ENCODE peak calls at places on chromosomes 3 and 15, in six cellular contexts. P, R, J, B, O and W are unnamed samples.

GRCh38 chr15:80991446-80991845 is 1.8 kb upstream of the MESD start:
- DNase-seq in R (no peak), P (no peak), J (peak; percentile 90), B (peak; percentile 61), O (peak; percentile 61), W (no peak)

GRCh38 chr15:52112203-52112750 is 298 bp downstream of the BCL2L10 start:
- DNase-seq in B (peak; percentile 23), J (peak; percentile 61), O (no peak), P (no peak), R (no peak), W (no peak)

GRCh38 chr3:176584413-176585176 is 612.7 kb downstream of the TBL1XR1 start:
- DNase-seq in J (peak; percentile 78), R (peak; percentile 56), B (no peak), O (peak; percentile 14), P (no peak), W (no peak)

GRCh38 chr15:32867313-32867626 is 149.5 kb downstream of the GREM1 start:
- DNase-seq in P (no peak), R (peak; percentile 72), O (peak; percentile 85), J (peak; percentile 76), B (no peak), W (peak; percentile 71)

GRCh38 chr3:113532698-113533533 is 561 bp downstream of the SIDT1 start:
- DNase-seq in O (peak; percentile 9), R (no peak), J (peak; percentile 36), P (no peak), B (peak; percentile 29), W (no peak)

GRCh38 chr3:85487375-85487774 is 528.6 kb downstream of the CADM2 start:
- DNase-seq in O (no peak), P (no peak), J (no peak), R (no peak), B (no peak), W (no peak)

GRCh38 chr3:123424321-123424998 is 24.4 kb downstream of the ADCY5 start:
- DNase-seq in O (no peak), P (no peak), R (no peak), J (peak; percentile 32), B (peak; percentile 29), W (no peak)

GRCh38 chr3:27729748-27730611 is 7.9 kb upstream of the EOMES start:
- DNase-seq in R (no peak), P (no peak), B (no peak), O (no peak), J (peak; percentile 30), W (no peak)

GRCh38 chr15:57290192-57290591 is 86.1 kb upstream of the CGNL1 start:
- DNase-seq in B (no peak), J (no peak), O (no peak), P (no peak), R (no peak), W (no peak)

GRCh38 chr3:159775372-159775961 is 213.2 kb upstream of the IL12A start:
- DNase-seq in B (no peak), J (peak; percentile 79), O (peak; percentile 70), P (no peak), R (peak; percentile 52), W (no peak)

GRCh38 chr3:177772908-177773557 is 575.8 kb upstream of the TBL1XR1 start:
- DNase-seq in B (no peak), O (no peak), P (no peak), R (no peak), J (no peak), W (no peak)

GRCh38 chr15:57510647-57511046 is 81.1 kb upstream of the MYZAP start:
- DNase-seq in J (peak; percentile 80), P (no peak), R (peak; percentile 18), B (no peak), O (no peak), W (no peak)

GRCh38 chr15:84979651-84980050 is 2.0 kb upstream of the PDE8A start:
- DNase-seq in J (no peak), B (peak; percentile 34), O (no peak), P (no peak), R (no peak), W (no peak)

GRCh38 chr3:125349556-125350165 is 25.5 kb downstream of the ZNF148 start:
- DNase-seq in O (no peak), B (no peak), J (no peak), P (no peak), R (no peak), W (no peak)

GRCh38 chr3:170815340-170815739 is 54.7 kb downstream of the RPL22L1 start:
- DNase-seq in O (peak; percentile 58), R (no peak), B (no peak), J (no peak), P (no peak), W (no peak)

GRCh38 chr3:23442598-23443383 is 239.7 kb downstream of the UBE2E2 start:
- DNase-seq in R (peak; percentile 8), O (peak; percentile 14), P (no peak), B (no peak), J (peak; percentile 71), W (no peak)

GRCh38 chr15:67063689-67064606 is 1.5 kb upstream of the SMAD3 start:
- DNase-seq in O (no peak), P (no peak), B (peak; percentile 42), J (no peak), R (no peak), W (no peak)

GRCh38 chr3:4322635-4323034 is 19.5 kb downstream of the SETMAR start:
- DNase-seq in O (peak; percentile 86), P (no peak), R (peak; percentile 75), J (peak; percentile 89), B (no peak), W (peak; percentile 71)

GRCh38 chr3:32438596-32439344 is 47.1 kb downstream of the CMTM7 start:
- DNase-seq in O (peak; percentile 34), B (no peak), R (no peak), J (no peak), P (no peak), W (no peak)

GRCh38 chr3:195908439-195909293 is at the start of gene TNK2:
- DNase-seq in R (no peak), P (no peak), J (peak; percentile 54), B (peak; percentile 36), O (peak; percentile 46), W (no peak)

GRCh38 chr15:65334586-65335231 is 30.2 kb downstream of the RNU5B-1 start:
- DNase-seq in B (no peak), J (no peak), R (no peak), O (no peak), P (no peak), W (no peak)

GRCh38 chr15:70976856-70977255 is 84.2 kb downstream of the LRRC49 start:
- DNase-seq in O (peak; percentile 15), J (peak; percentile 83), B (no peak), R (peak; percentile 32), P (no peak), W (peak; percentile 56)

GRCh38 chr3:46130631-46131310 is 77.3 kb downstream of the CCR1 start:
- DNase-seq in B (no peak), J (no peak), O (no peak), P (no peak), R (no peak), W (no peak)

GRCh38 chr15:90647326-90647725 is 69.8 kb upstream of the BLM start:
- DNase-seq in P (no peak), O (no peak), J (no peak), B (no peak), R (no peak), W (no peak)

GRCh38 chr3:71725279-71725991 is at the start of gene EIF4E3:
- DNase-seq in B (peak; percentile 47), P (no peak), R (no peak), J (peak; percentile 64), O (peak; percentile 34), W (no peak)

GRCh38 chr3:104941785-104942184 is 424.9 kb upstream of the ALCAM start:
- DNase-seq in J (no peak), O (no peak), B (no peak), R (no peak), P (no peak), W (no peak)

GRCh38 chr15:69265347-69265955 is 33.3 kb upstream of the PAQR5 start:
- DNase-seq in O (peak; percentile 54), B (no peak), P (no peak), R (no peak), J (peak; percentile 14), W (no peak)

GRCh38 chr3:11603628-11604027 is 40.1 kb downstream of the VGLL4 start:
- DNase-seq in O (no peak), B (peak; percentile 77), J (no peak), P (no peak), R (peak; percentile 86), W (peak; percentile 91)

GRCh38 chr3:190911382-190911781 is 48.9 kb upstream of the GMNC start:
- DNase-seq in B (no peak), P (no peak), R (no peak), O (peak; percentile 63), J (no peak), W (no peak)

GRCh38 chr3:40387895-40388254 is 891 bp downstream of the ENTPD3 start:
- DNase-seq in O (no peak), J (no peak), B (no peak), P (no peak), R (no peak), W (no peak)
- H3K4me3 ChIP-seq in O (peak overlapping the region; percentile 71), J (no peak overlapping the region), B (no peak overlapping the region), P (no peak overlapping the region), R (no peak overlapping the region), W (no peak overlapping the region)

GRCh38 chr3:43838877-43839276 is 148.1 kb downstream of the ABHD5 start:
- DNase-seq in J (no peak), B (no peak), P (no peak), R (no peak), O (peak; percentile 44), W (no peak)
- TF ChIP-seq CTCF in J (no peak), B (no peak), P (peak; percentile 14), R (peak; percentile 4), O (peak; percentile 46), W (no peak)

DNA sequence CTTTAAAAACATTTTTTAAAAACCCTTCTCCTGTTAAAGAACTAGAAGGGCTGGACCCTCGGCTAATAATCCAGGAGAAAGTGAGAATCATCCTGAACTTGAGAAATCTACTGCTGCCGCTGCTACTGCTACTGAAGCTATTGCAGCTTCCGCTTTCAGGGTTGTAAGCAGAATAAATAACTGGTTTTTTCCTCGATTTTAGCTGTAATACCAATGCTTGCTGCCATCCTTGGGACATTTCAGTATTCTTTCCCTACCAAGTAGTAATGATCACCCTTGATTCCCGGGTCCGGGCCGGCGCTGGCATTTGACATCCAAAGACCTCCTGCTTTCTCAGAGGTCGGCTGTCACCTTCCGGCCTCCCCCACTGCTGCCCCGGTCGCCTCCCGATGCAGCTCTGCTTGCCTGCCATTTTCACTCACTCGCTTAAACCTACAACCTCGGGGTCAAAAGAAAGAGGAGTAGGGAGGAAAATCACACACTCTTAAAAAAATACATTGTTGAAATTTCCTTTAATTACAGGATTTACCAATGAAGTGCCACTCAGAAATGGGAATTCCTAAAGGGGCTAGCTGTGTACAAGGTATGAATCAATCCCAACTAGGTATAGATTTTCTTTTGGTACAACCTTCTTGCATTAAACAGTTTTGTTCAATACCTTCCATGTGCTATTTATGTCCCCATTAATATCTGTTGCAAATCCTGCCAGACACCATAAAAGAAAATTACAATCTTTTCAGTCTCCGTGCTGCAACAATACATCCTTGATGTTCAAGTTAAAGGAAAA is 715 bp upstream of the MECOM start:
- DNase-seq in O (no peak), J (peak; percentile 29), R (no peak), P (no peak), B (no peak), W (no peak)
- H3K4me3 ChIP-seq in O (no peak overlapping the region), J (no peak overlapping the region), R (no peak overlapping the region), P (no peak overlapping the region), B (peak overlapping the region; percentile 80), W (no peak overlapping the region)

DNA sequence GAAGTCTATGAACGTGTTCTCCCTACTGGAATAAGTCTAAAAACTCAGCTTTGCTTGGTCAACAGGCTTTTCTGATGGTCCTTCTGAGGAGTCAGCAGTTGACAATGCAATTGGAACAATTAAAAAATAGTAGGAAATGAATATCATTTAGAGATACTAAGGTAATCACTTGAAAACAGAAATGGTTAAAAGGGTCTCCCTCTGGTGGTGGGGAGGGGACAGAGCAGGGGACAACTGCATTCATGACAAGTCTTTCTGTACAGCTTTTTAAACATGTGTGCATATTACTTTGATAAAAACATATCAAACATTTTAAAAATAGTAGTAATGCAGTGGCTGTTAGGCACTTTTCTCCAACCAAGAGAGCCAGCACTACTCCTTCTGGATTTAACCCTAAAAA is 119.9 kb upstream of the FHIT start:
- DNase-seq in P (no peak), O (peak; percentile 7), R (no peak), J (no peak), B (no peak), W (no peak)
- TF ChIP-seq CTCF in P (peak; percentile 26), O (peak; percentile 35), R (peak; percentile 16), J (peak; percentile 29), B (peak; percentile 18), W (peak; percentile 28)